ENCODE peak calls at places on chromosome 13, in five cellular contexts. X is AG20443; H is stimulated activated CD8-positive, alpha-beta memory T cell treated with anti-CD3 and anti-CD28 coated beads, Interleukin-4, amount 100 ng/mL, for 48 hours; U is A172; I is hepatocyte. L is an unnamed sample.

GRCh38 chr13:47135800-47136658 is 239.2 kb upstream of the HTR2A start:
- DNase-seq in X (no peak), I (no peak), U (no peak), H (no peak), L (no peak)

GRCh38 chr13:25085125-25085742 is 10.7 kb upstream of the PABPC3 start:
- DNase-seq in I (peak), H (peak), X (peak), U (peak), L (peak)

GRCh38 chr13:31191748-31192147 is 8.0 kb upstream of the B3GLCT start:
- DNase-seq in X (no peak), I (no peak), H (no peak), U (no peak), L (no peak)

GRCh38 chr13:98174321-98174720 is 2.7 kb downstream of the RNF113B start:
- DNase-seq in I (no peak), U (no peak), H (no peak), X (no peak), L (no peak)

GRCh38 chr13:33611016-33611805 is 206.7 kb upstream of the RFC3 start:
- DNase-seq in I (no peak), U (no peak), X (no peak), H (no peak), L (no peak)

GRCh38 chr13:36432106-36432544 is at the start of gene CCNA1:
- DNase-seq in U (peak), X (no peak), H (peak), I (peak), L (no peak)

GRCh38 chr13:110138009-110138699 is 168.8 kb downstream of the COL4A1 start:
- DNase-seq in U (peak), X (peak), I (peak), H (peak), L (no peak)

GRCh38 chr13:46992383-46992952 is 95.6 kb upstream of the HTR2A start:
- DNase-seq in H (no peak), I (no peak), X (peak), U (peak), L (no peak)

GRCh38 chr13:79749985-79750551 is 269.1 kb downstream of the NDFIP2 start:
- DNase-seq in X (peak), I (peak), H (no peak), U (peak), L (no peak)

GRCh38 chr13:50892162-50892944 is 17.2 kb upstream of the RNASEH2B start:
- DNase-seq in U (no peak), I (no peak), H (peak), X (no peak), L (no peak)

GRCh38 chr13:52411629-52412028 is 5.7 kb upstream of the THSD1 start:
- DNase-seq in U (no peak), X (peak), I (peak), H (no peak), L (no peak)

GRCh38 chr13:52644108-52644507 is 1.9 kb downstream of the HNRNPA1L2 start:
- DNase-seq in H (no peak), U (no peak), I (no peak), X (peak), L (no peak)

GRCh38 chr13:44790289-44790688 is 199.0 kb downstream of the NUFIP1 start:
- DNase-seq in X (no peak), U (no peak), I (no peak), H (no peak), L (no peak)

GRCh38 chr13:113820813-113821651 is 42.8 kb downstream of the GAS6 start:
- DNase-seq in I (peak), X (peak), U (peak), H (no peak), L (no peak)

GRCh38 chr13:55602784-55603183 is 1537.9 kb upstream of the PRR20A start:
- DNase-seq in U (no peak), X (no peak), I (no peak), H (no peak), L (no peak)

GRCh38 chr13:94710081-94710809 is 2.1 kb downstream of the SOX21 start:
- DNase-seq in X (no peak), U (no peak), I (no peak), H (no peak), L (no peak)

GRCh38 chr13:61500176-61500575 is 84.5 kb upstream of the PCDH20 start:
- DNase-seq in U (no peak), I (no peak), X (no peak), H (no peak), L (no peak)

GRCh38 chr13:43698743-43699142 is 88.0 kb downstream of the ENOX1 start:
- DNase-seq in H (no peak), X (peak), U (no peak), I (peak), L (no peak)

GRCh38 chr13:50353651-50354415 is 338.6 kb downstream of the KCNRG start:
- DNase-seq in I (peak), U (no peak), H (no peak), X (peak), L (no peak)

GRCh38 chr13:99663185-99663825 is 162.0 kb downstream of the TM9SF2 start:
- DNase-seq in H (no peak), I (no peak), X (no peak), U (no peak), L (no peak)

GRCh38 chr13:79463604-79464003 is 17.4 kb upstream of the NDFIP2 start:
- DNase-seq in I (no peak), H (no peak), U (no peak), X (no peak), L (no peak)

GRCh38 chr13:39463611-39464010 is 139.4 kb downstream of the LHFPL6 start:
- DNase-seq in H (no peak), I (no peak), U (no peak), X (no peak), L (no peak)

GRCh38 chr13:100156786-100157185 is 67.9 kb downstream of the PCCA start:
- DNase-seq in H (no peak), I (no peak), X (no peak), U (peak), L (no peak)

GRCh38 chr13:28620011-28620830 is 38.7 kb upstream of the POMP start:
- DNase-seq in I (no peak), X (no peak), H (no peak), U (no peak), L (no peak)

GRCh38 chr13:28611021-28611420 is 47.9 kb upstream of the POMP start:
- DNase-seq in I (no peak), U (no peak), X (no peak), H (no peak), L (no peak)

GRCh38 chr13:29654807-29655547 is 59.5 kb upstream of the SLC7A1 start:
- DNase-seq in I (no peak), U (peak), H (no peak), X (peak), L (no peak)